ENCODE peak calls at places on chromosomes 11 and 22, in ten cellular contexts. One of them, this sample, is unnamed. For H3K4me1, the result is how much of the 10 kb centered on the place peaks cover.

GRCh38 chr11:4197112-4197511 is 102.5 kb downstream of the RRM1 start:
- DNase-seq in tibial nerve: no peak
- DNase-seq in transverse colon: no peak
- DNase-seq in heart left ventricle: no peak
- DNase-seq in psoas muscle: no peak
- DNase-seq in cardiac muscle cell: no peak
- DNase-seq in naive thymus-derived CD4-positive, alpha-beta T cell: no peak
- DNase-seq in vagina: no peak
- DNase-seq in neural progenitor cell: no peak
- DNase-seq in endothelial cell of umbilical vein: no peak
- DNase-seq in this sample: no peak

GRCh38 chr11:103491777-103492176 is 382.6 kb downstream of the DYNC2H1 start:
- DNase-seq in transverse colon: no peak
- DNase-seq in neural progenitor cell: peak
- DNase-seq in tibial nerve: no peak
- DNase-seq in heart left ventricle: no peak
- DNase-seq in naive thymus-derived CD4-positive, alpha-beta T cell: no peak
- DNase-seq in psoas muscle: no peak
- DNase-seq in endothelial cell of umbilical vein: no peak
- DNase-seq in cardiac muscle cell: no peak
- DNase-seq in vagina: no peak
- DNase-seq in this sample: no peak

GRCh38 chr22:19844423-19845368 is 10.0 kb downstream of the GNB1L start:
- DNase-seq in endothelial cell of umbilical vein: peak
- DNase-seq in naive thymus-derived CD4-positive, alpha-beta T cell: no peak
- DNase-seq in neural progenitor cell: no peak
- DNase-seq in tibial nerve: no peak
- DNase-seq in heart left ventricle: peak
- DNase-seq in psoas muscle: peak
- DNase-seq in transverse colon: no peak
- DNase-seq in cardiac muscle cell: no peak
- DNase-seq in vagina: no peak
- DNase-seq in this sample: peak

GRCh38 chr11:74425100-74425499 is 26.9 kb upstream of the PGM2L1 start:
- DNase-seq in naive thymus-derived CD4-positive, alpha-beta T cell: no peak
- DNase-seq in vagina: no peak
- DNase-seq in psoas muscle: no peak
- DNase-seq in cardiac muscle cell: no peak
- DNase-seq in transverse colon: no peak
- DNase-seq in tibial nerve: no peak
- DNase-seq in neural progenitor cell: no peak
- DNase-seq in heart left ventricle: no peak
- DNase-seq in endothelial cell of umbilical vein: no peak
- DNase-seq in this sample: no peak

GRCh38 chr11:22539851-22540376 is 85.7 kb downstream of the FANCF start:
- DNase-seq in tibial nerve: peak
- DNase-seq in cardiac muscle cell: peak
- DNase-seq in vagina: no peak
- DNase-seq in endothelial cell of umbilical vein: peak
- DNase-seq in naive thymus-derived CD4-positive, alpha-beta T cell: no peak
- DNase-seq in neural progenitor cell: peak
- DNase-seq in transverse colon: no peak
- DNase-seq in heart left ventricle: no peak
- DNase-seq in psoas muscle: no peak
- DNase-seq in this sample: no peak

GRCh38 chr22:30314918-30315317 is 11.8 kb downstream of the TBC1D10A start:
- DNase-seq in heart left ventricle: no peak
- DNase-seq in psoas muscle: no peak
- DNase-seq in transverse colon: no peak
- DNase-seq in tibial nerve: no peak
- DNase-seq in naive thymus-derived CD4-positive, alpha-beta T cell: no peak
- DNase-seq in neural progenitor cell: no peak
- DNase-seq in vagina: no peak
- DNase-seq in cardiac muscle cell: no peak
- DNase-seq in endothelial cell of umbilical vein: no peak
- DNase-seq in this sample: no peak

GRCh38 chr22:41780714-41781507 is 19.6 kb upstream of the CCDC134 start:
- DNase-seq in cardiac muscle cell: peak
- DNase-seq in vagina: no peak
- DNase-seq in neural progenitor cell: no peak
- DNase-seq in psoas muscle: peak
- DNase-seq in tibial nerve: peak
- DNase-seq in transverse colon: peak
- DNase-seq in naive thymus-derived CD4-positive, alpha-beta T cell: peak
- DNase-seq in endothelial cell of umbilical vein: peak
- DNase-seq in heart left ventricle: peak
- DNase-seq in this sample: peak

GRCh38 chr11:6468712-6469495 is 4.8 kb downstream of the TRIM3 start:
- DNase-seq in tibial nerve: peak
- DNase-seq in naive thymus-derived CD4-positive, alpha-beta T cell: no peak
- DNase-seq in psoas muscle: peak
- DNase-seq in vagina: no peak
- DNase-seq in heart left ventricle: peak
- DNase-seq in transverse colon: peak
- DNase-seq in neural progenitor cell: peak
- DNase-seq in endothelial cell of umbilical vein: peak
- DNase-seq in cardiac muscle cell: peak
- DNase-seq in this sample: peak

GRCh38 chr11:19013181-19013857 is 47.2 kb downstream of the MRGPRX2 start:
- DNase-seq in tibial nerve: no peak
- DNase-seq in transverse colon: no peak
- DNase-seq in naive thymus-derived CD4-positive, alpha-beta T cell: no peak
- DNase-seq in endothelial cell of umbilical vein: no peak
- DNase-seq in vagina: no peak
- DNase-seq in neural progenitor cell: no peak
- DNase-seq in heart left ventricle: no peak
- DNase-seq in cardiac muscle cell: no peak
- DNase-seq in psoas muscle: no peak
- DNase-seq in this sample: no peak

GRCh38 chr22:37571992-37572373 is 7.9 kb downstream of the LGALS2 start:
- DNase-seq in psoas muscle: no peak
- DNase-seq in naive thymus-derived CD4-positive, alpha-beta T cell: no peak
- DNase-seq in endothelial cell of umbilical vein: no peak
- DNase-seq in cardiac muscle cell: no peak
- DNase-seq in tibial nerve: no peak
- DNase-seq in vagina: no peak
- DNase-seq in neural progenitor cell: no peak
- DNase-seq in heart left ventricle: no peak
- DNase-seq in transverse colon: no peak
- DNase-seq in this sample: no peak

GRCh38 chr11:14873632-14874031 is 18.4 kb downstream of the CYP2R1 start:
- DNase-seq in transverse colon: no peak
- DNase-seq in heart left ventricle: no peak
- DNase-seq in tibial nerve: no peak
- DNase-seq in endothelial cell of umbilical vein: no peak
- DNase-seq in naive thymus-derived CD4-positive, alpha-beta T cell: no peak
- DNase-seq in psoas muscle: no peak
- DNase-seq in cardiac muscle cell: no peak
- DNase-seq in vagina: no peak
- DNase-seq in neural progenitor cell: no peak
- DNase-seq in this sample: no peak

GRCh38 chr11:60169264-60169915 is 13.5 kb downstream of the MS4A6A start:
- DNase-seq in heart left ventricle: no peak
- DNase-seq in naive thymus-derived CD4-positive, alpha-beta T cell: no peak
- DNase-seq in psoas muscle: no peak
- DNase-seq in transverse colon: peak
- DNase-seq in tibial nerve: no peak
- DNase-seq in cardiac muscle cell: no peak
- DNase-seq in endothelial cell of umbilical vein: peak
- DNase-seq in vagina: no peak
- DNase-seq in neural progenitor cell: peak
- DNase-seq in this sample: no peak

GRCh38 chr11:119910056-119910455 is 181.1 kb upstream of the NECTIN1 start:
- DNase-seq in endothelial cell of umbilical vein: no peak
- DNase-seq in transverse colon: peak
- DNase-seq in neural progenitor cell: no peak
- DNase-seq in naive thymus-derived CD4-positive, alpha-beta T cell: no peak
- DNase-seq in tibial nerve: no peak
- DNase-seq in cardiac muscle cell: no peak
- DNase-seq in vagina: no peak
- DNase-seq in psoas muscle: no peak
- DNase-seq in heart left ventricle: no peak
- DNase-seq in this sample: no peak

GRCh38 chr11:46294365-46295309 is 17.2 kb downstream of the CREB3L1 start:
- DNase-seq in naive thymus-derived CD4-positive, alpha-beta T cell: no peak
- DNase-seq in psoas muscle: peak
- DNase-seq in endothelial cell of umbilical vein: no peak
- DNase-seq in tibial nerve: no peak
- DNase-seq in vagina: no peak
- DNase-seq in cardiac muscle cell: peak
- DNase-seq in heart left ventricle: peak
- DNase-seq in neural progenitor cell: peak
- DNase-seq in transverse colon: no peak
- DNase-seq in this sample: no peak

GRCh38 chr11:120908521-120909181 is 115.3 kb upstream of the TBCEL start:
- DNase-seq in neural progenitor cell: no peak
- DNase-seq in transverse colon: no peak
- DNase-seq in heart left ventricle: no peak
- DNase-seq in vagina: no peak
- DNase-seq in cardiac muscle cell: no peak
- DNase-seq in psoas muscle: no peak
- DNase-seq in tibial nerve: no peak
- DNase-seq in endothelial cell of umbilical vein: no peak
- DNase-seq in naive thymus-derived CD4-positive, alpha-beta T cell: no peak
- DNase-seq in this sample: no peak

GRCh38 chr11:78170413-78170812 is 18.0 kb downstream of the KCTD21 start:
- DNase-seq in cardiac muscle cell: no peak
- DNase-seq in endothelial cell of umbilical vein: no peak
- DNase-seq in tibial nerve: no peak
- DNase-seq in psoas muscle: no peak
- DNase-seq in naive thymus-derived CD4-positive, alpha-beta T cell: no peak
- DNase-seq in neural progenitor cell: no peak
- DNase-seq in heart left ventricle: no peak
- DNase-seq in vagina: no peak
- DNase-seq in transverse colon: no peak
- DNase-seq in this sample: no peak
- H3K27ac ChIP-seq in cardiac muscle cell: peak
- H3K27ac ChIP-seq in endothelial cell of umbilical vein: no peak
- H3K27ac ChIP-seq in tibial nerve: peak
- H3K27ac ChIP-seq in psoas muscle: peak
- H3K27ac ChIP-seq in naive thymus-derived CD4-positive, alpha-beta T cell: no peak
- H3K27ac ChIP-seq in neural progenitor cell: no peak
- H3K27ac ChIP-seq in heart left ventricle: peak
- H3K27ac ChIP-seq in vagina: peak
- H3K27ac ChIP-seq in transverse colon: peak
- H3K27ac ChIP-seq in this sample: no peak

GRCh38 chr11:64751580-64751979 is 7.6 kb upstream of the RASGRP2 start:
- DNase-seq in heart left ventricle: no peak
- DNase-seq in vagina: no peak
- DNase-seq in cardiac muscle cell: no peak
- DNase-seq in endothelial cell of umbilical vein: no peak
- DNase-seq in transverse colon: no peak
- DNase-seq in psoas muscle: peak
- DNase-seq in neural progenitor cell: no peak
- DNase-seq in tibial nerve: no peak
- DNase-seq in naive thymus-derived CD4-positive, alpha-beta T cell: no peak
- DNase-seq in this sample: no peak
- H3K4me1 ChIP-seq in heart left ventricle: under half
- H3K4me1 ChIP-seq in vagina: under half
- H3K4me1 ChIP-seq in cardiac muscle cell: under half
- H3K4me1 ChIP-seq in endothelial cell of umbilical vein: under half
- H3K4me1 ChIP-seq in transverse colon: under half
- H3K4me1 ChIP-seq in psoas muscle: under half
- H3K4me1 ChIP-seq in neural progenitor cell: under half
- H3K4me1 ChIP-seq in tibial nerve: under half
- H3K4me1 ChIP-seq in naive thymus-derived CD4-positive, alpha-beta T cell: under half
- H3K4me1 ChIP-seq in this sample: under half

GRCh38 chr11:76823481-76824028 is 37.2 kb upstream of the ACER3 start:
- DNase-seq in endothelial cell of umbilical vein: peak
- DNase-seq in neural progenitor cell: no peak
- DNase-seq in transverse colon: no peak
- DNase-seq in tibial nerve: no peak
- DNase-seq in psoas muscle: peak
- DNase-seq in vagina: peak
- DNase-seq in heart left ventricle: peak
- DNase-seq in naive thymus-derived CD4-positive, alpha-beta T cell: no peak
- DNase-seq in cardiac muscle cell: no peak
- DNase-seq in this sample: no peak
- H3K27ac ChIP-seq in endothelial cell of umbilical vein: peak
- H3K27ac ChIP-seq in neural progenitor cell: no peak
- H3K27ac ChIP-seq in transverse colon: peak
- H3K27ac ChIP-seq in tibial nerve: no peak
- H3K27ac ChIP-seq in psoas muscle: peak
- H3K27ac ChIP-seq in vagina: no peak
- H3K27ac ChIP-seq in heart left ventricle: peak
- H3K27ac ChIP-seq in naive thymus-derived CD4-positive, alpha-beta T cell: no peak
- H3K27ac ChIP-seq in cardiac muscle cell: no peak
- H3K27ac ChIP-seq in this sample: peak

GRCh38 chr22:25494774-25495173 is 69.7 kb upstream of the GRK3 start:
- DNase-seq in neural progenitor cell: peak
- DNase-seq in cardiac muscle cell: no peak
- DNase-seq in transverse colon: no peak
- DNase-seq in psoas muscle: no peak
- DNase-seq in endothelial cell of umbilical vein: no peak
- DNase-seq in heart left ventricle: no peak
- DNase-seq in vagina: no peak
- DNase-seq in naive thymus-derived CD4-positive, alpha-beta T cell: no peak
- DNase-seq in tibial nerve: no peak
- DNase-seq in this sample: no peak

GRCh38 chr22:25496396-25497064 is 67.9 kb upstream of the GRK3 start:
- DNase-seq in naive thymus-derived CD4-positive, alpha-beta T cell: no peak
- DNase-seq in vagina: no peak
- DNase-seq in endothelial cell of umbilical vein: peak
- DNase-seq in neural progenitor cell: no peak
- DNase-seq in heart left ventricle: no peak
- DNase-seq in psoas muscle: no peak
- DNase-seq in cardiac muscle cell: no peak
- DNase-seq in tibial nerve: no peak
- DNase-seq in transverse colon: no peak
- DNase-seq in this sample: no peak

GRCh38 chr22:25497269-25497668 is 67.2 kb upstream of the GRK3 start:
- DNase-seq in neural progenitor cell: no peak
- DNase-seq in transverse colon: no peak
- DNase-seq in cardiac muscle cell: peak
- DNase-seq in naive thymus-derived CD4-positive, alpha-beta T cell: no peak
- DNase-seq in psoas muscle: no peak
- DNase-seq in endothelial cell of umbilical vein: peak
- DNase-seq in tibial nerve: no peak
- DNase-seq in heart left ventricle: no peak
- DNase-seq in vagina: no peak
- DNase-seq in this sample: no peak

GRCh38 chr22:25493794-25494193 is 70.7 kb upstream of the GRK3 start:
- DNase-seq in naive thymus-derived CD4-positive, alpha-beta T cell: no peak
- DNase-seq in neural progenitor cell: no peak
- DNase-seq in tibial nerve: no peak
- DNase-seq in endothelial cell of umbilical vein: no peak
- DNase-seq in psoas muscle: no peak
- DNase-seq in heart left ventricle: no peak
- DNase-seq in cardiac muscle cell: no peak
- DNase-seq in vagina: no peak
- DNase-seq in transverse colon: no peak
- DNase-seq in this sample: no peak

DNA sequence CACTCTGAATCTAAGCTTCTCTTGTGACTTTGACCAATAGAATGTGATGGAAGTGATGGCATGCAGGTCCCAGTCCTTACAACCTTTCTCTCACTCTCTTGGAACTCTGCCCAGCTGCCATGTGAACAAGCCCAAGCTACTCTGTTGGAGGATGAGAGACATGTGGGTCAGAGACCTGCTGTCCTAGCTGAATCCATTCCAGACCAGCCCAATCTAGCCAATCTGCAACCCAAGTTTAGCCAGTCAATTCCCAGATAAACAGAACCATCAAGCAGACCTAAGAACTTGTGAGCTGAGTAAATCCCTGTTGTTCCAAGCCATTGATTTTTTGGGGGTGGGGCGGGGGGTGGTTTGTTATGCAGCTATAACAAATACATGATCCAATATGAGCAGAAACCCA is 69.2 kb upstream of the GRK3 start:
- DNase-seq in neural progenitor cell: no peak
- DNase-seq in cardiac muscle cell: peak
- DNase-seq in psoas muscle: no peak
- DNase-seq in endothelial cell of umbilical vein: no peak
- DNase-seq in naive thymus-derived CD4-positive, alpha-beta T cell: no peak
- DNase-seq in tibial nerve: no peak
- DNase-seq in vagina: no peak
- DNase-seq in heart left ventricle: no peak
- DNase-seq in transverse colon: no peak
- DNase-seq in this sample: no peak
- H3K4me1 ChIP-seq in neural progenitor cell: under half
- H3K4me1 ChIP-seq in cardiac muscle cell: under half
- H3K4me1 ChIP-seq in psoas muscle: under half
- H3K4me1 ChIP-seq in endothelial cell of umbilical vein: under half
- H3K4me1 ChIP-seq in naive thymus-derived CD4-positive, alpha-beta T cell: under half
- H3K4me1 ChIP-seq in tibial nerve: under half
- H3K4me1 ChIP-seq in vagina: under half
- H3K4me1 ChIP-seq in heart left ventricle: under half
- H3K4me1 ChIP-seq in transverse colon: under half
- H3K4me1 ChIP-seq in this sample: under half

This sample was measured in gastrocnemius medialis.